ENCODE peak calls at places on chromosomes 3 and 15, in five cellular contexts. B is NB4; H is CD8-positive, alpha-beta memory T cell; X is activated CD8-positive, alpha-beta memory T cell treated with anti-CD3 and anti-CD28 coated beads, Interleukin-2, amount 50 U/mL, for 48 hours; Z is Panc1. M is an unnamed sample.

GRCh38 chr3:143306419-143306818 is 186.8 kb downstream of the CHST2 start:
- DNase-seq in X (no peak), B (no peak), H (no peak), Z (no peak), M (no peak)

GRCh38 chr15:88891540-88892254 is 3.6 kb downstream of the HAPLN3 start:
- DNase-seq in Z (no peak), X (no peak), B (no peak), H (no peak), M (no peak)

GRCh38 chr3:71690222-71690821 is 34.9 kb downstream of the EIF4E3 start:
- DNase-seq in Z (no peak), H (no peak), X (no peak), B (no peak), M (no peak)

GRCh38 chr15:80777836-80778620 is 1.1 kb upstream of the CEMIP start:
- DNase-seq in Z (no peak), X (no peak), B (no peak), H (no peak), M (no peak)

GRCh38 chr3:177498037-177498857 is 301.0 kb upstream of the TBL1XR1 start:
- DNase-seq in X (no peak), Z (no peak), B (peak; percentile 10), H (no peak), M (no peak)

GRCh38 chr3:123909785-123910184 is 25.7 kb upstream of the MYLK start:
- DNase-seq in X (no peak), H (no peak), Z (no peak), B (no peak), M (no peak)

GRCh38 chr3:111874177-111874820 is 15.2 kb downstream of the PHLDB2 start:
- DNase-seq in X (no peak), B (no peak), H (no peak), Z (no peak), M (no peak)

GRCh38 chr3:171193693-171194092 is 167.2 kb upstream of the SLC2A2 start:
- DNase-seq in B (no peak), H (no peak), X (no peak), Z (no peak), M (no peak)

GRCh38 chr15:48888836-48889235 is 10.9 kb downstream of the EID1 start:
- DNase-seq in H (no peak), X (no peak), Z (no peak), B (no peak), M (no peak)

GRCh38 chr15:69537085-69537484 is 84.5 kb downstream of the RPLP1 start:
- DNase-seq in Z (no peak), B (no peak), H (no peak), X (no peak), M (no peak)

GRCh38 chr3:129058441-129059194 is 2.0 kb upstream of the GP9 start:
- DNase-seq in B (no peak), X (no peak), Z (no peak), H (no peak), M (peak; percentile 17)

GRCh38 chr3:166123576-166123975 is 286.4 kb upstream of the BCHE start:
- DNase-seq in B (no peak), Z (no peak), H (no peak), X (no peak), M (no peak)

GRCh38 chr15:43187544-43188155 is 2.4 kb downstream of the CCNDBP1 start:
- DNase-seq in Z (no peak), X (no peak), H (no peak), B (peak; percentile 67), M (no peak)

GRCh38 chr3:29186982-29187718 is 93.7 kb upstream of the RBMS3 start:
- DNase-seq in B (no peak), X (no peak), H (no peak), Z (peak; percentile 2), M (no peak)

GRCh38 chr15:85003593-85004312 is 22.1 kb downstream of the PDE8A start:
- DNase-seq in H (no peak), Z (no peak), X (no peak), B (peak; percentile 86), M (no peak)

GRCh38 chr15:62758126-62758951 is 284.2 kb upstream of the TPM1 start:
- DNase-seq in Z (peak; percentile 38), H (no peak), B (no peak), X (no peak), M (no peak)

GRCh38 chr3:137970914-137971831 is 38.8 kb upstream of the CLDN18 start:
- DNase-seq in Z (no peak), X (peak; percentile 82), B (peak; percentile 68), H (no peak), M (peak; percentile 77)

GRCh38 chr15:89486726-89487050 is 9.7 kb downstream of the RHCG start:
- DNase-seq in B (peak; percentile 29), X (peak; percentile 70), H (peak; percentile 12), Z (no peak), M (peak; percentile 64)

GRCh38 chr3:98587654-98588532 is 5.5 kb downstream of the CPOX start:
- DNase-seq in B (no peak), H (no peak), Z (no peak), X (no peak), M (no peak)

GRCh38 chr15:34791701-34792100 is 3.6 kb downstream of the ACTC1 start:
- DNase-seq in X (no peak), B (no peak), H (no peak), Z (no peak), M (no peak)

M was measured in activated CD4-positive, alpha-beta T cell treated with anti-CD3 and anti-CD28 coated beads for 48 hours.